ENCODE peak calls at places on chromosomes 16 and 17, in six cellular contexts. X, O, U, N, L and Y are unnamed samples.

GRCh38 chr16:66523861-66524354 is 26.0 kb downstream of the TK2 start:
- DNase-seq in L (peak; percentile 51), N (no peak), U (no peak), O (no peak), X (no peak), Y (no peak)

GRCh38 chr17:20059728-20060188 is 50.6 kb downstream of the SPECC1 start:
- DNase-seq in O (no peak), U (no peak), L (no peak), N (no peak), X (no peak), Y (no peak)

GRCh38 chr16:70737377-70738082 is 51.7 kb upstream of the MTSS2 start:
- DNase-seq in O (no peak), X (peak; percentile 96), N (no peak), L (no peak), U (no peak), Y (no peak)

GRCh38 chr17:83010323-83011200 is 68.8 kb upstream of the METRNL start:
- DNase-seq in O (no peak), N (peak; percentile 44), L (no peak), U (no peak), X (peak; percentile 33), Y (no peak)

GRCh38 chr16:24430937-24431760 is 108.2 kb upstream of the RBBP6 start:
- DNase-seq in X (no peak), U (no peak), N (no peak), O (no peak), L (no peak), Y (no peak)

GRCh38 chr16:54347961-54348360 is 61.4 kb upstream of the IRX3 start:
- DNase-seq in N (no peak), U (no peak), X (no peak), O (no peak), L (no peak), Y (no peak)

GRCh38 chr17:38960402-38960801 is 6.8 kb downstream of the FBXO47 start:
- DNase-seq in O (no peak), L (no peak), U (no peak), N (no peak), X (no peak), Y (no peak)

GRCh38 chr16:81632392-81633146 is 146.5 kb upstream of the PLCG2 start:
- DNase-seq in O (peak; percentile 65), X (no peak), U (peak; percentile 93), L (peak; percentile 83), N (no peak), Y (no peak)

GRCh38 chr17:20105539-20106291 is 96.6 kb downstream of the SPECC1 start:
- DNase-seq in U (no peak), L (no peak), O (no peak), X (no peak), N (no peak), Y (no peak)

GRCh38 chr17:45451131-45451530 is 18.5 kb upstream of the ARHGAP27 start:
- DNase-seq in U (no peak), N (no peak), X (peak; percentile 24), L (no peak), O (no peak), Y (no peak)

GRCh38 chr16:50460538-50461399 is 87.4 kb upstream of the NKD1 start:
- DNase-seq in U (no peak), O (no peak), N (no peak), L (no peak), X (no peak), Y (no peak)

GRCh38 chr16:87556941-87557459 is 45.3 kb upstream of the JPH3 start:
- DNase-seq in L (no peak), N (no peak), U (no peak), X (peak; percentile 90), O (no peak), Y (no peak)

GRCh38 chr17:56112086-56112485 is 41.2 kb upstream of the ANKFN1 start:
- DNase-seq in N (no peak), O (no peak), X (no peak), U (no peak), L (no peak), Y (no peak)

GRCh38 chr17:81011951-81012350 is 20.3 kb downstream of the CHMP6 start:
- DNase-seq in U (no peak), N (no peak), O (no peak), X (no peak), L (no peak), Y (no peak)

GRCh38 chr16:66167564-66168291 is 198.8 kb upstream of the CDH5 start:
- DNase-seq in U (no peak), X (no peak), O (no peak), L (no peak), N (no peak), Y (no peak)

GRCh38 chr17:75806822-75807500 is 22.4 kb downstream of the UNK start:
- DNase-seq in U (no peak), L (no peak), N (no peak), X (no peak), O (no peak), Y (no peak)

GRCh38 chr17:29024456-29024952 is 18.4 kb upstream of the PIPOX start:
- DNase-seq in O (no peak), U (no peak), L (no peak), X (no peak), N (no peak), Y (no peak)

GRCh38 chr16:73183678-73184092 is 135.8 kb upstream of the ZFHX3 start:
- DNase-seq in X (peak; percentile 72), L (no peak), U (no peak), O (no peak), N (no peak), Y (no peak)

GRCh38 chr16:19481291-19481690 is 40.6 kb downstream of the GDE1 start:
- DNase-seq in L (no peak), U (no peak), X (no peak), N (no peak), O (no peak), Y (no peak)

GRCh38 chr17:10169274-10169673 is 29.1 kb downstream of the GAS7 start:
- DNase-seq in U (no peak), L (no peak), X (no peak), N (no peak), O (no peak), Y (no peak)

GRCh38 chr17:65364408-65364807 is 197.0 kb downstream of the AXIN2 start:
- DNase-seq in X (no peak), N (no peak), U (no peak), L (no peak), O (no peak), Y (no peak)

GRCh38 chr17:21313320-21313719 is 28.8 kb downstream of the MAP2K3 start:
- DNase-seq in O (no peak), X (no peak), U (no peak), N (no peak), L (no peak), Y (no peak)

GRCh38 chr16:59210955-59211541 is 476.9 kb upstream of the GOT2 start:
- DNase-seq in N (no peak), L (peak; percentile 97), O (no peak), X (no peak), U (no peak), Y (no peak)

GRCh38 chr17:59845595-59846390 is 47.0 kb downstream of the TUBD1 start:
- DNase-seq in L (peak; percentile 74), U (peak; percentile 90), O (peak; percentile 32), N (no peak), X (no peak), Y (no peak)
- H3K9ac ChIP-seq in L (no peak overlapping the region), U (peak overlapping the region; percentile 92), O (no peak overlapping the region), N (no peak overlapping the region), X (peak overlapping the region; percentile 100), Y (no peak overlapping the region)

GRCh38 chr16:86030116-86030515 is 131.2 kb downstream of the IRF8 start:
- DNase-seq in X (no peak), O (no peak), L (no peak), U (no peak), N (no peak), Y (no peak)

GRCh38 chr16:86026916-86027315 is 128.0 kb downstream of the IRF8 start:
- DNase-seq in L (no peak), U (no peak), X (no peak), O (no peak), N (no peak), Y (no peak)

GRCh38 chr16:86027366-86028126 is 128.6 kb downstream of the IRF8 start:
- DNase-seq in X (no peak), L (no peak), N (no peak), O (no peak), U (no peak), Y (no peak)

GRCh38 chr16:86031141-86031678 is 132.2 kb downstream of the IRF8 start:
- DNase-seq in O (peak; percentile 26), L (no peak), U (no peak), X (no peak), N (no peak), Y (no peak)

GRCh38 chr16:86029131-86029741 is 130.3 kb downstream of the IRF8 start:
- DNase-seq in U (no peak), X (no peak), N (no peak), L (no peak), O (no peak), Y (no peak)
- TF ChIP-seq POLR2AphosphoS5 in U (no peak), X (no peak), N (no peak), L (no peak), O (no peak), Y (no peak)

GRCh38 chr17:1180434-1180742 is 607 bp upstream of the ABR start:
- DNase-seq in L (no peak), O (no peak), X (no peak), U (no peak), N (no peak), Y (no peak)

GRCh38 chr17:1182831-1183578 is 3.2 kb upstream of the ABR start:
- DNase-seq in L (no peak), N (no peak), O (no peak), U (no peak), X (no peak), Y (no peak)

GRCh38 chr17:1181769-1182137 is 2.0 kb upstream of the ABR start:
- DNase-seq in N (no peak), X (no peak), L (no peak), U (no peak), O (no peak), Y (no peak)

GRCh38 chr17:1179635-1180433 is at the start of gene ABR:
- DNase-seq in O (peak; percentile 78), X (peak; percentile 91), L (peak; percentile 40), N (peak; percentile 82), U (no peak), Y (no peak)

DNA sequence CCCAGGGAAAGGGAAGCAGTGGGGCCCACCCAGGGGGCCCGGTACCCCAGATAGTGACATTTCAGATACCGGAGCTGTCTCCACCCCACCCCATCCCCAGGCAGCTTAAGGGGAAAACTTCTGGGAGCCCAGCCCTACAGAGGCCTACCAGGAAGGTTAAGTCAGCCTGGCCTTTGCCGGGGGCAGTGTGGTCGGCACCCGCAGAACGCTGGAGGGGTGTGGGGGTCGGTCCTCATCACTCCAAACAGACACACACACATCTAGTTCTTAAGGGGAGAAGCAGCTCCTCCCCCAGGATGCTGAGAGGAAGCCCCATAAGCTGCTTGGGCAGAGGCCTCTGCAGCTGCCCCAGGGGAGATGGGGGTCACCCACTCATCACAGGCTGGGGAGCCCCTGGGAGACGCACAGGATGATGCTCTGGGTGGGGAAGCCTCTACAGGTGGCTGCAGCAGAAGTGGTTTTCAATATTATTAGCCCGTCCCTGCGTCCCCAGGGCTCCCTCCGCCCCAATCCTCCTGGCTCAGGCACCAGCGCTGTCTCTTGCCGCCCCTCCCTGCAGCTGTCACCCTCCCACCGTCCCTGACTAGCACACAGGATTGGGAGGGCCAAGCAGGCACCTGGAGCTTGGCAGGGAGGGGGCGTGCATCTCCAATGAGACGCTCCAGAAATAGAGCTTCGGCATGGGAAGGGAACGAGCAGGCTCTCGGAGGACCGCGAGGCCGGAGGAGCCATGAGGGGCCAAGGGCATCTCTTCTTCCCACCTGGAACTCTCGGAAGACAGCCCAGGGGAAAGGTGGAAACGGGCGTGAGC is 1.4 kb upstream of the ABR start:
- DNase-seq in U (no peak), O (no peak), L (no peak), N (peak; percentile 69), X (no peak), Y (no peak)
- H3K4me3 ChIP-seq in U (no peak overlapping the region), O (no peak overlapping the region), L (no peak overlapping the region), N (peak overlapping the region; percentile 21), X (no peak overlapping the region), Y (no peak overlapping the region)

GRCh38 chr16:85091522-85091910 is 20.8 kb downstream of the CIBAR2 start:
- DNase-seq in L (no peak), X (peak; percentile 26), N (no peak), O (no peak), U (no peak), Y (no peak)
- H3K9ac ChIP-seq in L (no peak overlapping the region), X (no peak overlapping the region), N (no peak overlapping the region), O (no peak overlapping the region), U (no peak overlapping the region), Y (no peak overlapping the region)